ENCODE peak calls at places on chromosomes 5 and 9, in seven cellular contexts. L is HuH-7.5; E is mucosa of gallbladder; T is ACHN; Y is NCI-H345; S is activated T-helper 1 cell treated with anti-CD3 and anti-CD28 coated beads, Interleukin-2, amount 50 U/mL, for 16 hours; G is epithelial cell of prostate. R is an unnamed sample.

GRCh38 chr5:168047669-168048111 is 243.8 kb upstream of the WWC1 start:
- DNase-seq in E (no peak), L (no peak), Y (no peak), G (no peak), T (no peak), S (no peak), R (peak)

GRCh38 chr9:92875373-92875772 is 2.5 kb downstream of the ZNF484 start:
- DNase-seq in G (no peak), Y (no peak), E (no peak), S (no peak), T (no peak), L (no peak), R (no peak)

GRCh38 chr9:75909776-75910175 is 19.3 kb downstream of the PCSK5 start:
- DNase-seq in T (no peak), Y (no peak), L (no peak), S (no peak), E (no peak), G (no peak), R (no peak)

GRCh38 chr5:81971086-81971693 is 633 bp upstream of the ATG10 start:
- DNase-seq in Y (peak), G (no peak), T (peak), S (no peak), E (no peak), L (peak), R (no peak)

GRCh38 chr5:123083298-123083697 is 5.7 kb upstream of the PRDM6 start:
- DNase-seq in G (no peak), S (no peak), T (no peak), L (no peak), Y (no peak), E (no peak), R (no peak)

GRCh38 chr5:66923457-66923856 is 273.1 kb downstream of the CD180 start:
- DNase-seq in S (no peak), G (no peak), Y (no peak), E (no peak), L (no peak), T (no peak), R (no peak)

GRCh38 chr5:111278824-111279504 is 54.8 kb downstream of the CAMK4 start:
- DNase-seq in S (peak), G (no peak), T (peak), Y (no peak), L (peak), E (peak), R (peak)

GRCh38 chr5:395156-395920 is 47.6 kb upstream of the EXOC3 start:
- DNase-seq in G (no peak), Y (no peak), S (no peak), E (no peak), T (peak), L (no peak), R (peak)

GRCh38 chr5:55771175-55771655 is 33.4 kb downstream of the DDX4 start:
- DNase-seq in G (no peak), E (no peak), T (no peak), Y (no peak), L (no peak), S (no peak), R (no peak)

GRCh38 chr9:98034593-98035546 is 21.7 kb upstream of the NANS start:
- DNase-seq in E (peak), T (peak), S (peak), G (peak), Y (peak), L (peak), R (peak)

GRCh38 chr9:89746385-89747116 is 141.7 kb downstream of the GADD45G start:
- DNase-seq in E (no peak), G (no peak), T (no peak), L (no peak), S (no peak), Y (no peak), R (no peak)

GRCh38 chr9:79134654-79135053 is 437.1 kb upstream of the TLE4 start:
- DNase-seq in G (no peak), Y (peak), L (no peak), E (no peak), S (no peak), T (peak), R (no peak)

GRCh38 chr5:157323107-157323706 is 57.3 kb downstream of the CYFIP2 start:
- DNase-seq in S (no peak), E (no peak), Y (no peak), T (no peak), G (no peak), L (no peak), R (no peak)

GRCh38 chr5:34524123-34524522 is 132.0 kb upstream of the RAI14 start:
- DNase-seq in E (no peak), T (no peak), L (no peak), G (no peak), Y (no peak), S (no peak), R (no peak)